ENCODE peak calls at places on chromosomes 12 and 14, in five cellular contexts. F, Y, K, P and O are unnamed samples.

GRCh38 chr12:6224550-6224949 is 24.4 kb downstream of the CD9 start:
- DNase-seq in Y (no peak), K (no peak), F (peak), P (no peak), O (no peak)

GRCh38 chr14:104746951-104747481 is 5.9 kb upstream of the SIVA1 start:
- DNase-seq in K (no peak), P (no peak), Y (no peak), F (peak), O (no peak)

GRCh38 chr14:89890589-89890988 is 63.9 kb downstream of the EFCAB11 start:
- DNase-seq in K (no peak), Y (no peak), F (no peak), P (no peak), O (no peak)

GRCh38 chr12:20523658-20524057 is 155.3 kb downstream of the PDE3A start:
- DNase-seq in K (no peak), F (no peak), Y (no peak), P (no peak), O (no peak)

GRCh38 chr14:77140343-77140936 is 1.2 kb downstream of the ZDHHC22 start:
- DNase-seq in F (no peak), Y (no peak), K (no peak), P (no peak), O (peak)

GRCh38 chr12:65566776-65567175 is 257.5 kb upstream of the HMGA2 start:
- DNase-seq in K (no peak), F (no peak), P (no peak), Y (no peak), O (no peak)

GRCh38 chr12:34396861-34397590 is 374.7 kb downstream of the ALG10 start:
- DNase-seq in P (no peak), Y (peak), F (no peak), K (no peak), O (no peak)

GRCh38 chr12:124654666-124655316 is 87.4 kb upstream of the NCOR2 start:
- DNase-seq in F (no peak), K (no peak), P (no peak), Y (peak), O (no peak)

GRCh38 chr14:63962896-63963295 is 110.1 kb downstream of the SYNE2 start:
- DNase-seq in Y (no peak), P (no peak), F (no peak), K (no peak), O (no peak)

GRCh38 chr12:58803893-58804292 is 116.4 kb downstream of the LRIG3 start:
- DNase-seq in K (no peak), Y (no peak), F (peak), P (no peak), O (no peak)

GRCh38 chr14:93023039-93023438 is 92.7 kb downstream of the ITPK1 start:
- DNase-seq in Y (peak), P (peak), F (peak), K (no peak), O (no peak)

GRCh38 chr12:79275631-79276030 is 411.1 kb downstream of the SYT1 start:
- DNase-seq in P (no peak), K (no peak), Y (no peak), F (no peak), O (no peak)

GRCh38 chr12:64019654-64020053 is 175.2 kb downstream of the SRGAP1 start:
- DNase-seq in F (no peak), K (no peak), P (no peak), Y (no peak), O (no peak)

GRCh38 chr12:68508536-68509050 is 102.1 kb upstream of the RAP1B start:
- DNase-seq in Y (no peak), K (no peak), P (no peak), F (no peak), O (no peak)

GRCh38 chr12:49961111-49961922 is at the start of gene AQP5:
- DNase-seq in K (no peak), P (no peak), Y (peak), F (no peak), O (peak)

GRCh38 chr14:77124345-77125274 is 17.0 kb downstream of the ZDHHC22 start:
- DNase-seq in Y (peak), K (no peak), F (peak), P (no peak), O (peak)

GRCh38 chr12:13362260-13362841 is 165.8 kb downstream of the EMP1 start:
- DNase-seq in F (peak), Y (peak), P (peak), K (peak), O (peak)

GRCh38 chr12:66312189-66312588 is 9.9 kb downstream of the HELB start:
- DNase-seq in Y (no peak), K (no peak), F (no peak), P (no peak), O (no peak)

DNA sequence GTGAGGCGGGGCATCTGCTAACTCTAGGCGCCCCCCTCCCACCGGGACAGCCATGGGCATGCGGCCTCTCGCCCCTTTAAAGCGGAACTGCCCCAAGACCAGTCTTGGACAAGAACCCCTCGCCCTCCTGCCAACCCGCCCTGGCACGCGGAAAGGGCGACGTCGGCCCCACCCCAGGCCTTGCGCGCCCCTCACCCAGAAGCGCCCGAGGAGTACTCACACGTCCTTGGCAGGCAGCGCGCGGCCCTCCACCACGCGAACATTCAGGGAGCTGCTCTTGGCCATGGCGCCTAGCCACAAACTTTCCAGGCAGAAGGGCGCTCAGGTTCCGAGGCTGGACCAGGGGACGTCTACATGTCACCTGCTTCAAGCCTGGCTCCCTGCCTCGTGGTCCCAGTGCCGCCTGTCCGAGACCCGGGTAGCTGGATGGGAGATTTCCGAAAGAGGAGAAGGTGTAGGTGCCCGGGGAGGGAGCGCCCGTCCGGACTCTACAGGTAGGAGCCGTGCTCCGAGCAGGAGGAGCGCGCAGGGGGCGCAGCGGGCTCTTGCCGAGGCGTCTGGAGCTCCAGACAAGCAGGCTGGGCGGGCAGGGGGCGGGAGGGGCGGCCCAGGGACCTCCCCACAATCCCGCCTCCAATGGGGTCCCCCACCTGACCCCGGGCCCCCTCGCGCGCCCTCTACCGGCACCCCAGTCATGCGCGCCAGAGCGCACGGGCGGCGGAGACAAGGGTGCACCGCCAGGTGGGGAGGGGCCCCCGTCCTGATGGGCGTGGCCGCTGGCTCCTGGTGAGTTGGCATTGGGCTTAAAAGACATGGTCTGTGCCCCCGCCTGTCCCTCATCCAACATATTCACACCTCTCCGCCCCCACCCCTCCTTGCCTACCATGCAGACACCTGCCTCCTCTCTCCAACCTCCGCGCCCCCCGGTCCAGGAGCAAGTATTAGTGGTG is at the start of gene RASAL1:
- DNase-seq in F (peak), P (peak), Y (peak), K (peak), O (peak)
- TF ChIP-seq EZH2phosphoT487 in F (no peak), P (no peak), Y (no peak), K (no peak), O (peak)

GRCh38 chr14:103055693-103056092 is 1.7 kb downstream of the CDC42BPB start:
- DNase-seq in F (no peak), P (no peak), Y (no peak), K (no peak), O (no peak)

GRCh38 chr14:103057372-103058208 is at the start of gene CDC42BPB:
- DNase-seq in K (peak), F (peak), P (peak), Y (peak), O (peak)

GRCh38 chr14:103056322-103057027 is 874 bp downstream of the CDC42BPB start:
- DNase-seq in P (no peak), Y (peak), F (peak), K (no peak), O (peak)

GRCh38 chr14:103058209-103059055 is 1.1 kb upstream of the CDC42BPB start:
- DNase-seq in F (peak), P (no peak), K (no peak), Y (peak), O (no peak)

DNA sequence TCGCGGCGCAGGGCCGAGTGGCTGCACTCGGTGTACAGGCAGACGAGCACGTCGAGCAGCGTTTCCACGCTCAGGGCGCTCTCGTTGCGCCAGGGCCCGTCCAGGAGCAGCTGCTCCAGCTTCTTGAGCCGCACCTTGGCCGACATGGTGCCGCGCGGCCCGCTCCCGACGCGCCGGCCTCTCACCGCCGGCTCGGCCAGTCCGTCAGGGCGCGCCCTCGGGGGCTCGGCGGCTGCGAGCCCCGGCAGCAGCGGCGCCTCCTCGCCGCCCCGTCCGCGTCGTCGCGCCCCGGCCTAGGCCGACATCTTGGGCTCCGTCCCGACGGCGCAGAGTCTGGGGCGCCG is 349 bp downstream of the CDC42BPB start:
- DNase-seq in Y (peak), F (no peak), K (no peak), P (no peak), O (no peak)
- H3K9ac ChIP-seq in Y (peak), F (peak), K (no peak), P (peak), O (peak)

GRCh38 chr12:121791671-121792496 is 1.6 kb downstream of the RHOF start:
- DNase-seq in F (peak), K (no peak), Y (no peak), P (no peak), O (no peak)

GRCh38 chr12:121789800-121790748 is 3.4 kb downstream of the RHOF start:
- DNase-seq in Y (no peak), P (no peak), K (peak), F (peak), O (no peak)

GRCh38 chr12:121788176-121788818 is 5.2 kb downstream of the RHOF start:
- DNase-seq in Y (no peak), K (no peak), P (no peak), F (peak), O (no peak)

GRCh38 chr12:121787063-121787774 is 6.3 kb downstream of the RHOF start:
- DNase-seq in F (peak), Y (no peak), K (no peak), P (no peak), O (no peak)

DNA sequence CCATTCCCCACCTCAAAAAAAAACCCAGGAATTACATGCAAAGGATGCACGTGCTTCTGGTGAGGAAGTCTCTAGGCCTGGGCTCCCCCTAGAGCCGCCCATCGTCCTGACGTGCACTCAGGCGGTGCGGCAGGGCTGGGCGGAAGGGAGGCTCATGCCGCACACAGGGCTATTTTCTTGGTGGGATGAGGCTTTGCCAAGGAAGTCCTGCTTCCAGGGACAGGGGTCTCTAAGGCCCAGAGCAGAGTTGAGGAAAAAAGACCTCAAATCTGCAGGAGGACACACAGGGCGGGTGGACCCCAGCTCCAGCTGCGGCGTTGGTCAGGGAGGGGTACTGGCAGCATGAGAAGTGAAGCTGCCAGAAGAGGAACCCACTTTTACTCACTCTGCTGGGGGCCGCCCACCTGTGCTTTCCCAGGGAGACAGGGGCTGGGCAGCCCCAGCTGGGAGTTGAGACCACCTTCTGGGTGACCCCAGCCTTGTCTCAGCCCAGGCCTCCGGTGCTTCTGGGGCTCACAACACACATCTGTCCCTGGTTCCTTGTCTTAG is 4.2 kb downstream of the RHOF start:
- DNase-seq in Y (no peak), F (no peak), P (no peak), K (no peak), O (no peak)
- TF ChIP-seq CTCF in Y (no peak), F (no peak), P (no peak), K (no peak), O (no peak)

GRCh38 chr14:103191856-103192835 is 68.9 kb downstream of the TNFAIP2 start:
- DNase-seq in K (no peak), F (no peak), Y (no peak), P (no peak), O (no peak)

GRCh38 chr14:103195828-103196615 is 72.8 kb downstream of the TNFAIP2 start:
- DNase-seq in P (no peak), Y (no peak), K (no peak), F (no peak), O (no peak)

GRCh38 chr14:103196716-103197115 is 73.5 kb downstream of the TNFAIP2 start:
- DNase-seq in Y (no peak), P (no peak), K (no peak), F (no peak), O (no peak)

GRCh38 chr14:103190731-103191130 is 67.5 kb downstream of the TNFAIP2 start:
- DNase-seq in K (no peak), F (no peak), P (no peak), Y (no peak), O (no peak)

GRCh38 chr14:103194256-103195045 is 71.2 kb downstream of the TNFAIP2 start:
- DNase-seq in K (no peak), Y (no peak), F (peak), P (no peak), O (no peak)
- TF ChIP-seq EZH2phosphoT487 in K (no peak), Y (no peak), F (no peak), P (no peak), O (no peak)